ENCODE peak calls at places on chromosome 2, in five cellular contexts. L is ovary, J is neural crest cell, H is Caco-2, Y is NCI-H1436. Q is an unnamed sample.

GRCh38 chr2:29755829-29756228 is 165.6 kb downstream of the ALK start:
- DNase-seq in J (no peak), L (no peak), H (no peak), Y (no peak), Q (no peak)

GRCh38 chr2:36329746-36330145 is 25.8 kb upstream of the CRIM1 start:
- DNase-seq in H (no peak), J (no peak), L (no peak), Y (no peak), Q (no peak)

GRCh38 chr2:215748446-215748845 is 264.9 kb downstream of the MREG start:
- DNase-seq in J (no peak), Y (no peak), H (no peak), L (no peak), Q (peak)

GRCh38 chr2:124254621-124255020 is 229.5 kb downstream of the CNTNAP5 start:
- DNase-seq in H (no peak), J (no peak), Y (no peak), L (no peak), Q (no peak)

GRCh38 chr2:103161456-103162289 is 399.8 kb downstream of the TMEM182 start:
- DNase-seq in H (no peak), L (no peak), Y (peak), J (peak), Q (peak)

GRCh38 chr2:2662847-2663356 is 331.8 kb upstream of the MYT1L start:
- DNase-seq in H (no peak), J (no peak), Y (peak), L (no peak), Q (no peak)

GRCh38 chr2:96679843-96680242 is 37.3 kb downstream of the FER1L5 start:
- DNase-seq in L (no peak), J (no peak), Y (no peak), H (no peak), Q (peak)

GRCh38 chr2:205704101-205704741 is 21.9 kb downstream of the NRP2 start:
- DNase-seq in L (peak), Y (no peak), H (no peak), J (no peak), Q (peak)

GRCh38 chr2:75516378-75517122 is 44.2 kb downstream of the EVA1A start:
- DNase-seq in Y (no peak), J (no peak), H (no peak), L (no peak), Q (no peak)

GRCh38 chr2:219675206-219675605 is 47.8 kb downstream of the SLC4A3 start:
- DNase-seq in H (no peak), Y (no peak), J (no peak), L (no peak), Q (no peak)

GRCh38 chr2:115921541-115921940 is 1479.1 kb downstream of the DPP10 start:
- DNase-seq in Y (no peak), L (no peak), J (no peak), H (no peak), Q (no peak)

GRCh38 chr2:226694910-226695309 is 104.7 kb downstream of the IRS1 start:
- DNase-seq in H (no peak), L (no peak), J (no peak), Y (no peak), Q (no peak)

GRCh38 chr2:182444806-182445205 is 18.0 kb upstream of the PDE1A start:
- DNase-seq in Y (no peak), L (no peak), H (no peak), J (no peak), Q (no peak)

GRCh38 chr2:236715511-236715961 is 145.9 kb downstream of the ACKR3 start:
- DNase-seq in J (peak), Y (no peak), H (no peak), L (no peak), Q (peak)

GRCh38 chr2:213315168-213315876 is 31.1 kb downstream of the SPAG16 start:
- DNase-seq in Y (no peak), H (no peak), L (no peak), J (no peak), Q (no peak)

Q was measured in left cardiac atrium.